ENCODE peak calls at places on chromosome X, in ten cellular contexts. One of them, this sample, is unnamed.

GRCh38 chrX:331145-331771 is 12.7 kb upstream of the GTPBP6 start:
- DNase-seq in adrenal gland: peak
- DNase-seq in HFFc6: no peak
- DNase-seq in bronchial epithelial cell: no peak
- DNase-seq in foreskin fibroblast: peak
- DNase-seq in sigmoid colon: peak
- DNase-seq in tibial nerve: no peak
- DNase-seq in mucosa of descending colon: peak
- DNase-seq in body of pancreas: peak
- DNase-seq in WTC11: peak
- DNase-seq in this sample: peak

GRCh38 chrX:34903316-34903715 is 39.3 kb upstream of the FAM47B start:
- DNase-seq in adrenal gland: no peak
- DNase-seq in HFFc6: peak
- DNase-seq in bronchial epithelial cell: no peak
- DNase-seq in foreskin fibroblast: peak
- DNase-seq in sigmoid colon: no peak
- DNase-seq in tibial nerve: no peak
- DNase-seq in mucosa of descending colon: no peak
- DNase-seq in body of pancreas: no peak
- DNase-seq in WTC11: no peak
- DNase-seq in this sample: no peak

GRCh38 chrX:85698921-85699320 is 319.5 kb upstream of the POF1B start:
- DNase-seq in adrenal gland: no peak
- DNase-seq in HFFc6: no peak
- DNase-seq in bronchial epithelial cell: no peak
- DNase-seq in foreskin fibroblast: no peak
- DNase-seq in sigmoid colon: no peak
- DNase-seq in tibial nerve: no peak
- DNase-seq in mucosa of descending colon: no peak
- DNase-seq in body of pancreas: no peak
- DNase-seq in WTC11: peak
- DNase-seq in this sample: no peak

GRCh38 chrX:1165535-1166196 is 46.8 kb downstream of the CRLF2 start:
- DNase-seq in adrenal gland: no peak
- DNase-seq in HFFc6: peak
- DNase-seq in bronchial epithelial cell: no peak
- DNase-seq in foreskin fibroblast: no peak
- DNase-seq in sigmoid colon: peak
- DNase-seq in tibial nerve: no peak
- DNase-seq in mucosa of descending colon: no peak
- DNase-seq in body of pancreas: no peak
- DNase-seq in WTC11: no peak
- DNase-seq in this sample: no peak

GRCh38 chrX:39613508-39613921 is 484.2 kb downstream of the BCOR start:
- DNase-seq in adrenal gland: peak
- DNase-seq in HFFc6: no peak
- DNase-seq in bronchial epithelial cell: no peak
- DNase-seq in foreskin fibroblast: no peak
- DNase-seq in sigmoid colon: no peak
- DNase-seq in tibial nerve: no peak
- DNase-seq in mucosa of descending colon: no peak
- DNase-seq in body of pancreas: peak
- DNase-seq in WTC11: peak
- DNase-seq in this sample: peak

GRCh38 chrX:41449615-41450014 is 2.5 kb downstream of the NYX start:
- DNase-seq in adrenal gland: no peak
- DNase-seq in HFFc6: peak
- DNase-seq in bronchial epithelial cell: no peak
- DNase-seq in foreskin fibroblast: peak
- DNase-seq in sigmoid colon: no peak
- DNase-seq in tibial nerve: no peak
- DNase-seq in mucosa of descending colon: no peak
- DNase-seq in body of pancreas: no peak
- DNase-seq in WTC11: no peak
- DNase-seq in this sample: no peak

GRCh38 chrX:39946822-39947221 is 150.9 kb downstream of the BCOR start:
- DNase-seq in adrenal gland: no peak
- DNase-seq in HFFc6: peak
- DNase-seq in bronchial epithelial cell: peak
- DNase-seq in foreskin fibroblast: peak
- DNase-seq in sigmoid colon: no peak
- DNase-seq in tibial nerve: no peak
- DNase-seq in mucosa of descending colon: no peak
- DNase-seq in body of pancreas: no peak
- DNase-seq in WTC11: no peak
- DNase-seq in this sample: no peak

GRCh38 chrX:40647307-40648197 is at the start of gene CXorf38:
- DNase-seq in adrenal gland: peak
- DNase-seq in HFFc6: peak
- DNase-seq in bronchial epithelial cell: peak
- DNase-seq in foreskin fibroblast: peak
- DNase-seq in sigmoid colon: peak
- DNase-seq in tibial nerve: peak
- DNase-seq in mucosa of descending colon: peak
- DNase-seq in body of pancreas: peak
- DNase-seq in WTC11: peak
- DNase-seq in this sample: peak

GRCh38 chrX:69618803-69619202 is 2.9 kb downstream of the EDA start:
- DNase-seq in adrenal gland: peak
- DNase-seq in HFFc6: no peak
- DNase-seq in bronchial epithelial cell: peak
- DNase-seq in foreskin fibroblast: peak
- DNase-seq in sigmoid colon: no peak
- DNase-seq in tibial nerve: no peak
- DNase-seq in mucosa of descending colon: no peak
- DNase-seq in body of pancreas: peak
- DNase-seq in WTC11: peak
- DNase-seq in this sample: no peak

GRCh38 chrX:18887177-18887820 is 96.6 kb downstream of the PHKA2 start:
- DNase-seq in adrenal gland: no peak
- DNase-seq in HFFc6: no peak
- DNase-seq in bronchial epithelial cell: peak
- DNase-seq in foreskin fibroblast: no peak
- DNase-seq in sigmoid colon: peak
- DNase-seq in tibial nerve: no peak
- DNase-seq in mucosa of descending colon: peak
- DNase-seq in body of pancreas: no peak
- DNase-seq in WTC11: no peak
- DNase-seq in this sample: no peak

GRCh38 chrX:38282044-38282443 is 45.3 kb downstream of the RPGR start:
- DNase-seq in adrenal gland: peak
- DNase-seq in HFFc6: no peak
- DNase-seq in bronchial epithelial cell: no peak
- DNase-seq in foreskin fibroblast: peak
- DNase-seq in sigmoid colon: no peak
- DNase-seq in tibial nerve: no peak
- DNase-seq in mucosa of descending colon: no peak
- DNase-seq in body of pancreas: no peak
- DNase-seq in WTC11: peak
- DNase-seq in this sample: no peak

GRCh38 chrX:13376857-13377441 is 57.1 kb upstream of the ATXN3L start:
- DNase-seq in adrenal gland: no peak
- DNase-seq in HFFc6: peak
- DNase-seq in bronchial epithelial cell: peak
- DNase-seq in foreskin fibroblast: peak
- DNase-seq in sigmoid colon: no peak
- DNase-seq in tibial nerve: no peak
- DNase-seq in mucosa of descending colon: no peak
- DNase-seq in body of pancreas: no peak
- DNase-seq in WTC11: no peak
- DNase-seq in this sample: no peak

GRCh38 chrX:155144926-155145325 is 71.3 kb upstream of the VBP1 start:
- DNase-seq in adrenal gland: no peak
- DNase-seq in HFFc6: no peak
- DNase-seq in bronchial epithelial cell: peak
- DNase-seq in foreskin fibroblast: no peak
- DNase-seq in sigmoid colon: no peak
- DNase-seq in tibial nerve: no peak
- DNase-seq in mucosa of descending colon: no peak
- DNase-seq in body of pancreas: no peak
- DNase-seq in WTC11: no peak
- DNase-seq in this sample: no peak

GRCh38 chrX:119758682-119759332 is 419 bp downstream of the SOWAHD start:
- DNase-seq in adrenal gland: peak
- DNase-seq in HFFc6: no peak
- DNase-seq in bronchial epithelial cell: peak
- DNase-seq in foreskin fibroblast: peak
- DNase-seq in sigmoid colon: no peak
- DNase-seq in tibial nerve: no peak
- DNase-seq in mucosa of descending colon: peak
- DNase-seq in body of pancreas: peak
- DNase-seq in WTC11: peak
- DNase-seq in this sample: peak

GRCh38 chrX:150625107-150625506 is 56.7 kb downstream of the MTM1 start:
- DNase-seq in adrenal gland: no peak
- DNase-seq in HFFc6: no peak
- DNase-seq in bronchial epithelial cell: no peak
- DNase-seq in foreskin fibroblast: no peak
- DNase-seq in sigmoid colon: no peak
- DNase-seq in tibial nerve: no peak
- DNase-seq in mucosa of descending colon: no peak
- DNase-seq in body of pancreas: no peak
- DNase-seq in WTC11: no peak
- DNase-seq in this sample: no peak

GRCh38 chrX:20217279-20217678 is 49.4 kb downstream of the RPS6KA3 start:
- DNase-seq in adrenal gland: no peak
- DNase-seq in HFFc6: peak
- DNase-seq in bronchial epithelial cell: peak
- DNase-seq in foreskin fibroblast: peak
- DNase-seq in sigmoid colon: no peak
- DNase-seq in tibial nerve: no peak
- DNase-seq in mucosa of descending colon: no peak
- DNase-seq in body of pancreas: no peak
- DNase-seq in WTC11: no peak
- DNase-seq in this sample: no peak

DNA sequence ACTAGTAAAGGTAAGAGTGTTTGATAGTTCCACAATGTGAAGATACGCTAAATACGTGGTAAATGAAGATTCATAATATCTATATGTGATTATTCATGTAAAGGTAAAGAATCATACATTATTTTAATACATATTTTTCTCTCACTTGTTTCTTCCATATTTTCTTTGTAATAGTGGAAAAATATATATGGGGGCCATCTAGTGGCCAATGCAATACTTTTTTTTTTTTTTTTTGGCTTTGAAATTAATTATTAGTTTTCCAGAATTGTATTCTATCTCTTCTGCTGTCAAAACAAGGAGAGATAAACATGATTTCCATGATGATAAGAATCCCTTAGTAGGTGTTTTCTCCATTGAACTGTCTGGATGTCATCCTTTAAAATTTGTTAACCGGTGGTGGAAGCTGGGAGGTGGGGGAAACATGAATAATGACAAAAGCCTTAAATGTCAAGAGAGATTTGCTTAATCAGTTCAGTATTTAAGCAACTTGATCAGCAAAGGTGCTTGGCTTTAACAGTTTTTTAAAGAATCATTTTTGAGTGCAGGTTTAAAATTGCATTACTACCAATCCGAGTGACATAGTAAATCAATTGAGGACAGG is 508.7 kb upstream of the HTR2C start:
- DNase-seq in adrenal gland: no peak
- DNase-seq in HFFc6: no peak
- DNase-seq in bronchial epithelial cell: no peak
- DNase-seq in foreskin fibroblast: no peak
- DNase-seq in sigmoid colon: no peak
- DNase-seq in tibial nerve: no peak
- DNase-seq in mucosa of descending colon: no peak
- DNase-seq in body of pancreas: no peak
- DNase-seq in WTC11: no peak
- DNase-seq in this sample: no peak
- TF ChIP-seq CTCF in adrenal gland: peak
- TF ChIP-seq CTCF in HFFc6: peak
- TF ChIP-seq CTCF in bronchial epithelial cell: no peak
- TF ChIP-seq CTCF in foreskin fibroblast: peak
- TF ChIP-seq CTCF in sigmoid colon: no peak
- TF ChIP-seq CTCF in tibial nerve: no peak
- TF ChIP-seq CTCF in mucosa of descending colon: no peak
- TF ChIP-seq CTCF in body of pancreas: no peak
- TF ChIP-seq CTCF in WTC11: no peak
- TF ChIP-seq CTCF in this sample: no peak

GRCh38 chrX:71068052-71068918 is at the start of gene SNX12:
- DNase-seq in adrenal gland: peak
- DNase-seq in HFFc6: peak
- DNase-seq in bronchial epithelial cell: peak
- DNase-seq in foreskin fibroblast: peak
- DNase-seq in sigmoid colon: peak
- DNase-seq in tibial nerve: peak
- DNase-seq in mucosa of descending colon: peak
- DNase-seq in body of pancreas: peak
- DNase-seq in WTC11: peak
- DNase-seq in this sample: peak
- TF ChIP-seq CTCF in adrenal gland: no peak
- TF ChIP-seq CTCF in HFFc6: no peak
- TF ChIP-seq CTCF in bronchial epithelial cell: no peak
- TF ChIP-seq CTCF in foreskin fibroblast: no peak
- TF ChIP-seq CTCF in sigmoid colon: peak
- TF ChIP-seq CTCF in tibial nerve: peak
- TF ChIP-seq CTCF in mucosa of descending colon: no peak
- TF ChIP-seq CTCF in body of pancreas: no peak
- TF ChIP-seq CTCF in WTC11: no peak
- TF ChIP-seq CTCF in this sample: peak

DNA sequence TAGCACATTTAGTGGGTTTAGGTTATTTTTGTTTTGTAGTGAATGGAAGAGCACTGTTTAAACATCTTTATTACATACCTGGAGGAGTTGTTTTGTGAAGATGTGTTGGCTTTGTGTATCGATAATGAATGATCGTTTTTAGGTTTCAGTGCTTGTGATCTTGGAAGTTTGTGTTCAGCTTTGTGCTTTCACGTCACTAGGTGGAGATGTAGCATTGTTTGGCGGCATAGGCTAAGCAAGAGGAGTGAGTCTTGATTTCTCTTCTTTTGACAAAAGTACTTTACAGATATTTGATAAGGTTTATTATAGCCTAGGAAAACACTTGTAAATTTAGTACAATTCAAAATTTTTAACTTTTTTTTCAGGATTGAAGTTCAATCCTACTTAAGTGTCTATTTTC is 50.4 kb downstream of the PDK3 start:
- DNase-seq in adrenal gland: no peak
- DNase-seq in HFFc6: no peak
- DNase-seq in bronchial epithelial cell: no peak
- DNase-seq in foreskin fibroblast: peak
- DNase-seq in sigmoid colon: no peak
- DNase-seq in tibial nerve: no peak
- DNase-seq in mucosa of descending colon: no peak
- DNase-seq in body of pancreas: no peak
- DNase-seq in WTC11: no peak
- DNase-seq in this sample: no peak
- TF ChIP-seq CTCF in adrenal gland: peak
- TF ChIP-seq CTCF in HFFc6: peak
- TF ChIP-seq CTCF in bronchial epithelial cell: peak
- TF ChIP-seq CTCF in foreskin fibroblast: peak
- TF ChIP-seq CTCF in sigmoid colon: no peak
- TF ChIP-seq CTCF in tibial nerve: peak
- TF ChIP-seq CTCF in mucosa of descending colon: no peak
- TF ChIP-seq CTCF in body of pancreas: no peak
- TF ChIP-seq CTCF in WTC11: no peak
- TF ChIP-seq CTCF in this sample: no peak

DNA sequence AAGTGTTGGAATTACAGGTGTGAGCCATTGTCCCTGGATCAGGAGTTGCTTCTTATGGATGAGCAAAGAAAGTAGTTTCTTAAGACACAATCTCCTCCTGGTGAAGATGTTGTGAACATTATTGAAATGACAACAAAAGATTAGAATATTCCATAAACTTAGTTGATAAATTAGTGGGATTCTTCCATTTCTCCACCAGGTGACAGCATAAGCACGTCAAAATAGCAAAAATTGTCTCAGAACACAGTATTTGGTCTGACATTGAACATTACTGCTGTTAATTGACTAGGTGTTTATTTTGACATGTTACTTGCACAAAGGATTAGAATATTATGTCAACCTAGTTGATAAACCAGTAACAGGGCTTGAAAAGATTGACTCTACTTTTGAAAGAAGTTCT is 21.6 kb downstream of the CLDN34 start:
- DNase-seq in adrenal gland: no peak
- DNase-seq in HFFc6: no peak
- DNase-seq in bronchial epithelial cell: peak
- DNase-seq in foreskin fibroblast: peak
- DNase-seq in sigmoid colon: no peak
- DNase-seq in tibial nerve: no peak
- DNase-seq in mucosa of descending colon: no peak
- DNase-seq in body of pancreas: no peak
- DNase-seq in WTC11: no peak
- DNase-seq in this sample: no peak
- TF ChIP-seq CTCF in adrenal gland: peak
- TF ChIP-seq CTCF in HFFc6: peak
- TF ChIP-seq CTCF in bronchial epithelial cell: peak
- TF ChIP-seq CTCF in foreskin fibroblast: peak
- TF ChIP-seq CTCF in sigmoid colon: peak
- TF ChIP-seq CTCF in tibial nerve: peak
- TF ChIP-seq CTCF in mucosa of descending colon: no peak
- TF ChIP-seq CTCF in body of pancreas: no peak
- TF ChIP-seq CTCF in WTC11: no peak
- TF ChIP-seq CTCF in this sample: no peak